ENCODE peak calls at places on chromosome 12, in five cellular contexts. L is keratinocyte, K is MM.1S, G is K562, E is hepatocyte. U is an unnamed sample. For H3K9me3, the result is how much of the 10 kb centered on the place peaks cover.

GRCh38 chr12:129049917-129050316 is 196.6 kb downstream of the GLT1D1 start:
- DNase-seq in L (no peak), K (peak), G (peak), E (peak), U (peak)

GRCh38 chr12:124802361-124802760 is 61.3 kb downstream of the SCARB1 start:
- DNase-seq in L (no peak), K (no peak), G (no peak), E (no peak), U (no peak)

GRCh38 chr12:101570022-101570421 is 24.7 kb upstream of the MYBPC1 start:
- DNase-seq in L (no peak), K (peak), G (no peak), E (peak), U (peak)

GRCh38 chr12:49872781-49873181 is 29.9 kb upstream of the BCDIN3D start:
- DNase-seq in L (no peak), K (no peak), G (no peak), E (no peak), U (no peak)

GRCh38 chr12:12807970-12808702 is 5.0 kb upstream of the DDX47 start:
- DNase-seq in L (no peak), K (peak), G (no peak), E (no peak), U (peak)

GRCh38 chr12:19964549-19964948 is 403.8 kb upstream of the PDE3A start:
- DNase-seq in L (no peak), K (no peak), G (no peak), E (no peak), U (no peak)

GRCh38 chr12:24821691-24822090 is 127.2 kb downstream of the BCAT1 start:
- DNase-seq in L (peak), K (no peak), G (no peak), E (peak), U (no peak)

GRCh38 chr12:1584326-1584725 is 10.1 kb downstream of the FBXL14 start:
- DNase-seq in L (no peak), K (no peak), G (no peak), E (no peak), U (no peak)

GRCh38 chr12:5796171-5797091 is 148.6 kb downstream of the ANO2 start:
- DNase-seq in L (no peak), K (no peak), G (peak), E (peak), U (peak)

GRCh38 chr12:50182461-50182860 is 15.3 kb upstream of the CERS5 start:
- DNase-seq in L (no peak), K (no peak), G (no peak), E (no peak), U (no peak)

GRCh38 chr12:97275261-97276197 is 187.1 kb upstream of the RMST start:
- DNase-seq in L (no peak), K (no peak), G (no peak), E (no peak), U (no peak)

GRCh38 chr12:106924458-106924857 is 31.2 kb upstream of the TMEM263 start:
- DNase-seq in L (no peak), K (no peak), G (no peak), E (no peak), U (no peak)

GRCh38 chr12:39990122-39991101 is 115.5 kb downstream of the SLC2A13 start:
- DNase-seq in L (no peak), K (peak), G (peak), E (peak), U (peak)

GRCh38 chr12:27193854-27194544 is 50.1 kb upstream of the STK38L start:
- DNase-seq in L (no peak), K (no peak), G (no peak), E (peak), U (no peak)
- TF ChIP-seq CTCF in L (no peak), K (no peak), G (no peak), E (no peak), U (no peak)

GRCh38 chr12:38151991-38152700 is 164.4 kb upstream of the ALG10B start:
- DNase-seq in L (no peak), K (no peak), G (no peak), E (no peak), U (no peak)
- H3K9me3 ChIP-seq in L (under half), K (under half), G (under half), E (under half), U (under half)

DNA sequence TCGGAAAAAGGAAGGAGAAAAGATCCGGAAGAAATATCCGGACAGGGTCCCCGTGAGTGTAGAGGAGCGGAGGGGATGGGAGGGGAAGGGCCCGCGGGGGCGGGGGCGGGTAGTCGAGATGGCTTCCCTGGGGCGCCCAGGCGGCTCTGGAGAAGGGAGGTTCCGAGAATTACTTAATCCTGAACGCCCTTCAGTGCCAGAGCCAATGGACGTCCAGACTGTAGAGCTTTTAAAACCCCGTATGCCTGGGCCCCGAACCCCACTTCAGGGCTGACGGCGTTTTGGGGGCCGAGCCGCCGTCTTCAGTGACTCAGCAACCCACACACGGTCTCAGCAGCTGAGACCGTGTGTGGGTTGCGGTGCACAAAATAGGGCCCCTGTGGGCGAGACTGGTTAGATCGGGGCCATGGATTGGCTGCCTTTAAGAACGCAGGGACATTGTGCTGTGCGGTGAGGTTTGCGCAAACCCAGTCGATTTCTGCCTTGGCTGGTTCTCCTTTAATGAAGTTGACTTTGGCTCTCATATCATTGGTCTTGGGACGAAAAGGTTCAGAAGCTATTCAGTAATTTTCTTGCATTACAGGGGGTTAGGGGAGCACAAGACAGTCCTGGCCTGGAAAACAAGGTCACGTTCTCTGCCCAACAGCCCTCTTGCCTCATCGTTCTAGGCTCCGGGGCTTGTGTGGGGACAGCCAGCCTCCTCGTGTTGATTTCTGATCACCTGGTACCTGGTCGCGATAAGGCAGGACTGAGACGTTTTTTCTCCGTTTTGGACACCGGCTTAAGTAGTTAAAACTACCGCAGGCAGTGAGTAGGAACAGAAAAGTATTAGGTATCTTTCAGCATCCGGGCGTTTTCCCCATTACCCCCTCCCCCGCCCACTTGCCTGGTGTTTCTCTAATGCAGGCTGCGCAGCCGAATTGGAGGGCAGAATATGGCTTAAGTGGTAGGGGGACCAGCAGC is 772 bp downstream of the GABARAPL1 start:
- DNase-seq in L (no peak), K (peak), G (peak), E (peak), U (peak)
- TF ChIP-seq EZH2 in L (no peak), K (no peak), G (no peak), E (no peak), U (no peak)

GRCh38 chr12:15525414-15525813 is 203.1 kb downstream of the PTPRO start:
- DNase-seq in L (no peak), K (no peak), G (no peak), E (no peak), U (no peak)

GRCh38 chr12:15520083-15520482 is 197.8 kb downstream of the PTPRO start:
- DNase-seq in L (no peak), K (peak), G (no peak), E (no peak), U (peak)

GRCh38 chr12:15522574-15523187 is 200.4 kb downstream of the PTPRO start:
- DNase-seq in L (no peak), K (peak), G (no peak), E (peak), U (peak)

GRCh38 chr12:15526033-15526432 is 203.7 kb downstream of the PTPRO start:
- DNase-seq in L (no peak), K (peak), G (no peak), E (no peak), U (no peak)

DNA sequence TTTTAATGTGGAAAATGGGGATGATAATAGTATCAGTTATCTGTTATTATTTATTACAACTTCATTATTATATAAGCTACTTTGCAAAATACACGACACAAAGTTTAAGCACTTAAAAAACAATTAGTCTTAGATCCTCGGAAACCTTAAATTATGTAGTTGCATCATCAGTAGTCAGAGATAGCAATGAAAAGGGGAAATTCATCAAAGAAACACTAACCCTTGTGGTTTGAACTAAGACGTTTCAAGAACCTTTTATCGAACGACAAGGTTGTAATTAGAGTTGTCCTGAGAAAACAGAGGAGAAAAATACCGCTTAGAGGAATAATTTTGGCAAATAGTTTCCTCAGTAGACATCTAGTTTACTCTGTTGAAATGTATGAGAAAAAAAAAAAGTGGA is 198.5 kb downstream of the PTPRO start:
- DNase-seq in L (no peak), K (no peak), G (no peak), E (no peak), U (no peak)
- TF ChIP-seq CTCF in L (no peak), K (no peak), G (no peak), E (no peak), U (no peak)

GRCh38 chr12:38053113-38053512 is 263.5 kb upstream of the ALG10B start:
- DNase-seq in L (no peak), K (no peak), G (no peak), E (no peak), U (no peak)
- H3K9me3 ChIP-seq in L (under half), K (under half), G (under half), E (under half), U (under half)

GRCh38 chr12:117367006-117367638 is 5.7 kb upstream of the NOS1 start:
- DNase-seq in L (peak), K (peak), G (peak), E (peak), U (peak)
- TF ChIP-seq EZH2 in L (no peak), K (no peak), G (no peak), E (no peak), U (no peak)

GRCh38 chr12:118525216-118525615 is 148.9 kb downstream of the SUDS3 start:
- DNase-seq in L (no peak), K (no peak), G (no peak), E (no peak), U (no peak)

GRCh38 chr12:118526255-118527095 is 150.1 kb downstream of the SUDS3 start:
- DNase-seq in L (no peak), K (no peak), G (no peak), E (no peak), U (no peak)

GRCh38 chr12:118520428-118520827 is 144.1 kb downstream of the SUDS3 start:
- DNase-seq in L (no peak), K (no peak), G (no peak), E (no peak), U (no peak)

DNA sequence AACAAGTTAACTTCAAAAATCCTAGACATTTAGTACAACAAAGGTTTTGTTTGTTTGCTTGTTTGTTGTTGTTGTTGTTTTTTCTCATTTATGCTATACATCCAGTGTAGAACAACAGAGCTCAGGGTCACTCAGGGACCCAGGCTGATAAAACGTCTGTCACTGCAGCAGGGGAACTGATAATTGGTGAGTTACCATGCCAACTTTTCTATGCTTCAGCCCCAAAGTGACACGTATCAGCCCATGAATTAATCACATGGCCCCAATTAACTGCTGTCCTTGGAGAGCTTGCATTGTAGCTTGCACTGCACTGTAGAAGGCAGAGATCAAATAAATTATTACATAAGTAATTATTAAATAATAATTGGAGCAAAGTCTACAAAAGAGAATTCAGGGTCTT is 144.6 kb downstream of the SUDS3 start:
- DNase-seq in L (no peak), K (no peak), G (no peak), E (no peak), U (no peak)
- TF ChIP-seq CTCF in L (no peak), K (no peak), G (no peak), E (no peak), U (no peak)

GRCh38 chr12:132513458-132514135 is 23.6 kb downstream of the FBRSL1 start:
- DNase-seq in L (no peak), K (no peak), G (no peak), E (no peak), U (no peak)
- H3K9me3 ChIP-seq in L (under half), K (under half), G (under half), E (under half), U (under half)

GRCh38 chr12:85278598-85279448 is 1.2 kb upstream of the ALX1 start:
- DNase-seq in L (no peak), K (no peak), G (no peak), E (no peak), U (no peak)
- TF ChIP-seq EZH2 in L (peak), K (no peak), G (no peak), E (no peak), U (no peak)

U was measured in A673.